ENCODE peak calls at places on chromosome 2, in eight cellular contexts. Y is H1; P is ovary; H is ascending aorta; W is Karpas-422; R is substantia nigra; K is CD8-positive, alpha-beta memory T cell; E is RWPE1. B is an unnamed sample.

GRCh38 chr2:1754461-1755170 is 10.3 kb upstream of the PXDN start:
- DNase-seq in E (no peak), Y (no peak), W (no peak), H (no peak), R (no peak), K (no peak), P (no peak), B (no peak)

GRCh38 chr2:189142893-189143759 is 36.4 kb downstream of the COL5A2 start:
- DNase-seq in Y (peak; percentile 17), P (no peak), E (peak; percentile 45), R (no peak), K (peak; percentile 51), H (no peak), W (peak; percentile 81), B (peak; percentile 35)

GRCh38 chr2:46117379-46117778 is 179.8 kb upstream of the EPAS1 start:
- DNase-seq in W (no peak), K (no peak), Y (no peak), R (no peak), E (peak; percentile 87), H (no peak), P (no peak), B (no peak)

GRCh38 chr2:229731916-229732315 is 17.6 kb upstream of the DNER start:
- DNase-seq in Y (no peak), R (no peak), P (no peak), K (no peak), E (no peak), H (no peak), W (no peak), B (no peak)

GRCh38 chr2:190506666-190507065 is 27.9 kb downstream of the NEMP2 start:
- DNase-seq in E (no peak), R (no peak), K (no peak), Y (no peak), W (no peak), H (no peak), P (no peak), B (no peak)

GRCh38 chr2:67393237-67393636 is 3.9 kb upstream of the ETAA1 start:
- DNase-seq in Y (no peak), P (no peak), R (no peak), K (no peak), W (no peak), H (no peak), E (no peak), B (no peak)

GRCh38 chr2:54085069-54085468 is 30.3 kb upstream of the ACYP2 start:
- DNase-seq in R (no peak), P (no peak), H (no peak), K (no peak), Y (no peak), W (peak; percentile 62), E (no peak), B (no peak)

GRCh38 chr2:85444629-85445028 is 26.1 kb downstream of the SH2D6 start:
- DNase-seq in P (no peak), R (no peak), W (no peak), H (no peak), E (no peak), Y (no peak), K (no peak), B (no peak)

GRCh38 chr2:27191107-27191829 is 20.6 kb upstream of the ATRAID start:
- DNase-seq in W (peak; percentile 94), K (peak; percentile 63), H (no peak), R (no peak), Y (no peak), E (peak; percentile 57), P (peak; percentile 83), B (peak; percentile 51)

GRCh38 chr2:86003967-86004366 is 101.7 kb downstream of the POLR1A start:
- DNase-seq in H (no peak), Y (no peak), E (no peak), W (peak; percentile 64), K (no peak), P (no peak), R (no peak), B (no peak)

GRCh38 chr2:7919510-7919909 is 762.3 kb upstream of the ID2 start:
- DNase-seq in Y (no peak), H (no peak), E (no peak), R (no peak), K (no peak), W (no peak), P (no peak), B (no peak)

GRCh38 chr2:222305510-222306392 is 7.0 kb upstream of the PAX3 start:
- DNase-seq in P (no peak), E (no peak), Y (no peak), W (peak; percentile 64), K (no peak), R (no peak), H (no peak), B (no peak)

GRCh38 chr2:233317544-233317943 is 9.9 kb downstream of the SAG start:
- DNase-seq in W (no peak), R (no peak), P (no peak), Y (no peak), K (no peak), H (no peak), E (no peak), B (no peak)

GRCh38 chr2:187949859-187950258 is 341.8 kb upstream of the GULP1 start:
- DNase-seq in W (no peak), K (no peak), R (no peak), E (no peak), P (no peak), H (no peak), Y (no peak), B (no peak)

GRCh38 chr2:43220982-43221659 is 5.3 kb downstream of the ZFP36L2 start:
- DNase-seq in R (peak; percentile 35), K (peak; percentile 53), P (peak; percentile 88), H (no peak), E (no peak), Y (no peak), W (peak; percentile 76), B (peak; percentile 57)

GRCh38 chr2:53787255-53787910 is 539 bp downstream of the ERLEC1 start:
- DNase-seq in Y (no peak), K (no peak), W (peak; percentile 56), E (peak; percentile 14), H (no peak), R (no peak), P (no peak), B (no peak)

DNA sequence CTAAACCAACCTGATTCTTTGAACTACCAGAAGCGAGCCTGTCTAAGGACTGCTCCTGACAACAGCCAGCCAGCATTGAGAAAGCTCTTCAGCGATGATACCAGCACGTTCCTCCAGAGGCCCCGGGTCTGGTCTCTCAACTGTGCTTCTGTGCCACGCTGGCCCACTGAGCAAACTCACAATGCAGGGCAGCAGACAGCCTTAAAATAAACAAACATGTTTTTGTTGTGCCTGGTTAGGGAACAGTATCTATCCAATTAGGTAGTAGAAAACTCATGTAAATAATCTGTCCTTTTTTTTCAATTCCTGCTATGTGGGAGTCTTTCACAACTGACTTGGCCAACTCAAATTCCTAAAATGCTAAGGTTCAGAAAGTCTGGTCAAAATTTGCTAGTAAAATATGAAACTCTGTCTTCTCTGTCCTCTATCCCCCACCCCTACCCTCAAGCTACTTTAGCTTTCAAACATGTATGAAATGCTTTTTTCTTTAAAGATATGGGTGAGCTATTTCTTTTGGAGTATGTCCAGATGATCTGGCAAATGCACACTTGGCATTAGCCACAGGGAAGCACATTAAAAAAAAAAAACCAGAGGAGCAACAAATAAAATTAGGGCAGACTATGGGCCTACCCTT is 21.4 kb upstream of the EML4 start:
- DNase-seq in H (no peak), R (no peak), W (no peak), K (no peak), Y (no peak), P (peak; percentile 38), E (no peak), B (no peak)
- H3K27ac ChIP-seq in H (peak overlapping the region; percentile 50), R (no peak overlapping the region), W (no peak overlapping the region), K (no peak overlapping the region), Y (no peak overlapping the region), P (peak overlapping the region; percentile 57), E (peak overlapping the region; percentile 62), B (no peak overlapping the region)

DNA sequence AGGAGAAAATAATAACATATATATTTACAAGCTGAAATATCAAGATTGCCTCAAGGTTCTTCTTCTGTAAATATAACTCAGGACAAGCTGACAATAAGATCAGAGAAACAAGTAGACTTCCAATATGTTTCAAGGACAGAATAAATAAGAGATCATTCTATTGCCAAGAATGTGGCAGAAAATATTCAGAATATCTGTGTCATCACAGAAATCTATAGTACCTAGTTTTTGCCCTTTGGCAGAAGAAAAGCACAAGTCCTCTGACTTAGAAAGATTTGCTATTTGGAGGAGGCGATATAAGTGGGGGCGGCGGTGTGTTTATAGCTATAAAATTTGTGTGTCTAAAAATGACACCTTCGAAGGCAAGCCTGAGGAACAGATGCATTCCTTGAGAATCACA is 34.3 kb downstream of the ARHGAP15 start:
- DNase-seq in P (no peak), E (no peak), Y (no peak), W (no peak), H (no peak), R (no peak), K (no peak), B (no peak)
- H3K27ac ChIP-seq in P (no peak overlapping the region), E (no peak overlapping the region), Y (no peak overlapping the region), W (no peak overlapping the region), H (no peak overlapping the region), R (no peak overlapping the region), K (no peak overlapping the region), B (no peak overlapping the region)

GRCh38 chr2:19355931-19356544 is 2.4 kb downstream of the OSR1 start:
- DNase-seq in R (no peak), K (no peak), E (no peak), Y (no peak), W (no peak), P (peak; percentile 25), H (no peak), B (no peak)
- H3K27ac ChIP-seq in R (no peak overlapping the region), K (no peak overlapping the region), E (peak overlapping the region; percentile 10), Y (no peak overlapping the region), W (no peak overlapping the region), P (no peak overlapping the region), H (peak overlapping the region; percentile 96), B (no peak overlapping the region)

DNA sequence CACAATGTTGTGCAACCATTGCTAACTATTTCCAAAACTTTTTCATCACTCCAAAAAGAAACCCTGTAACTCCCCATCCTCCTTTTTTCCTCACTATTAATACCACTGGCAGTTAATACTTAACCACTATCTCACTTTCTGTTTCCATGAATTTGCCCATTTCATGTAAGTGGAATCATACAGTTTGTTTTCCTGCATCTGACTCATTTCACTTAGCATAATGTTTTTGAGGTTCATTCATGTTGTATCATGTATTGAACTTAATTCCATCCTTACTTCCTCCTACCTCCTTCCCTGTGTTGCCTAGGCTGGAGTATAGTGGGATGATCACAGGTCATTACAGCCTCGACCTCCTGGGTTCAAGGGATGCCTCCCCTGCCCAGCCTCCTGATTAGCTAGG is 68.3 kb downstream of the FAM117B start:
- DNase-seq in W (no peak), R (no peak), E (no peak), K (no peak), P (no peak), Y (no peak), H (no peak), B (no peak)
- H3K27ac ChIP-seq in W (no peak overlapping the region), R (no peak overlapping the region), E (no peak overlapping the region), K (no peak overlapping the region), P (no peak overlapping the region), Y (no peak overlapping the region), H (no peak overlapping the region), B (no peak overlapping the region)

GRCh38 chr2:83323055-83323454 is 1136.0 kb downstream of the SUCLG1 start:
- DNase-seq in W (no peak), E (no peak), R (no peak), P (no peak), Y (no peak), H (no peak), K (no peak), B (no peak)
- H3K27ac ChIP-seq in W (no peak overlapping the region), E (no peak overlapping the region), R (no peak overlapping the region), P (no peak overlapping the region), Y (no peak overlapping the region), H (no peak overlapping the region), K (no peak overlapping the region), B (no peak overlapping the region)

GRCh38 chr2:217106650-217107014 is 246.8 kb upstream of the TNP1 start:
- DNase-seq in H (no peak), R (no peak), Y (no peak), E (peak; percentile 5), K (no peak), P (no peak), W (peak; percentile 50), B (no peak)
- H3K27ac ChIP-seq in H (peak overlapping the region; percentile 82), R (no peak overlapping the region), Y (no peak overlapping the region), E (no peak overlapping the region), K (peak overlapping the region; percentile 25), P (no peak overlapping the region), W (no peak overlapping the region), B (no peak overlapping the region)